ENCODE peak calls at places on chromosome 22, in seven cellular contexts. E is mucosa of descending colon; N is naive thymus-derived CD4-positive, alpha-beta T cell; M is H1; F is CD8-positive, alpha-beta T cell; T is fibroblast of lung; Y is thoracic aorta. C is an unnamed sample. For H3K9me3 and H3K4me1, the result is how much of the 10 kb centered on the place peaks cover.

GRCh38 chr22:17699696-17700330 is 61.3 kb downstream of the BCL2L13 start:
- DNase-seq in Y (no peak), N (no peak), T (no peak), M (no peak), E (no peak), F (no peak), C (no peak)

GRCh38 chr22:30574095-30574981 is at the start of gene GAL3ST1:
- DNase-seq in E (no peak), T (no peak), M (no peak), F (no peak), N (no peak), Y (no peak), C (no peak)

GRCh38 chr22:32517488-32517887 is 42.9 kb downstream of the FBXO7 start:
- DNase-seq in N (no peak), M (no peak), F (no peak), T (no peak), E (no peak), Y (no peak), C (no peak)

GRCh38 chr22:43782448-43782847 is 29.7 kb downstream of the EFCAB6 start:
- DNase-seq in N (no peak), E (no peak), Y (no peak), F (no peak), M (no peak), T (peak), C (no peak)

GRCh38 chr22:44088976-44089570 is 65.0 kb downstream of the PARVB start:
- DNase-seq in E (no peak), F (no peak), T (peak), M (no peak), Y (no peak), N (no peak), C (no peak)

GRCh38 chr22:45996241-45997076 is 19.5 kb upstream of the WNT7B start:
- DNase-seq in N (no peak), E (peak), M (no peak), Y (no peak), F (no peak), T (peak), C (no peak)

GRCh38 chr22:44685384-44686056 is 16.5 kb upstream of the PRR5 start:
- DNase-seq in Y (no peak), M (no peak), N (peak), F (peak), E (peak), T (peak), C (peak)

GRCh38 chr22:42836026-42836425 is 21.0 kb downstream of the ARFGAP3 start:
- DNase-seq in F (no peak), T (no peak), N (no peak), E (no peak), M (no peak), Y (no peak), C (no peak)

GRCh38 chr22:42651134-42651533 is 1.9 kb upstream of the CYB5R3 start:
- DNase-seq in M (no peak), F (no peak), N (no peak), Y (no peak), T (peak), E (no peak), C (no peak)

GRCh38 chr22:23109079-23109347 is 32.8 kb downstream of the RSPH14 start:
- DNase-seq in T (no peak), E (no peak), N (no peak), Y (no peak), F (no peak), M (no peak), C (no peak)

GRCh38 chr22:23242473-23243001 is 62.2 kb downstream of the BCR start:
- DNase-seq in F (no peak), E (peak), Y (no peak), N (no peak), M (peak), T (peak), C (no peak)

GRCh38 chr22:32325811-32326237 is 31.8 kb upstream of the RFPL3 start:
- DNase-seq in Y (no peak), M (no peak), T (no peak), N (no peak), F (no peak), E (no peak), C (no peak)

GRCh38 chr22:36538529-36538928 is 9.6 kb upstream of the EIF3D start:
- DNase-seq in E (no peak), M (no peak), Y (no peak), N (no peak), T (no peak), F (no peak), C (no peak)

GRCh38 chr22:20979243-20979809 is 2.8 kb upstream of the LZTR1 start:
- DNase-seq in M (peak), E (peak), F (peak), N (peak), T (peak), Y (no peak), C (peak)

GRCh38 chr22:17831527-17832251 is 57.4 kb upstream of the BID start:
- DNase-seq in N (no peak), T (no peak), F (no peak), E (peak), Y (no peak), M (no peak), C (no peak)

GRCh38 chr22:43642319-43642718 is 169.8 kb downstream of the EFCAB6 start:
- DNase-seq in T (no peak), E (no peak), Y (no peak), F (no peak), N (no peak), M (no peak), C (no peak)

GRCh38 chr22:23147632-23148387 is 2.5 kb downstream of the RAB36 start:
- DNase-seq in Y (no peak), N (no peak), F (no peak), T (peak), M (no peak), E (no peak), C (no peak)

GRCh38 chr22:44957267-44957905 is 52.4 kb downstream of the PHF21B start:
- DNase-seq in N (no peak), E (no peak), F (no peak), Y (no peak), T (no peak), M (no peak), C (no peak)

GRCh38 chr22:31579835-31580242 is 82.2 kb downstream of the PISD start:
- DNase-seq in N (no peak), F (no peak), Y (no peak), M (no peak), E (no peak), T (no peak), C (no peak)

GRCh38 chr22:34429314-34429713 is 509.0 kb upstream of the LARGE1 start:
- DNase-seq in T (no peak), Y (no peak), F (no peak), M (no peak), E (no peak), N (no peak), C (no peak)

GRCh38 chr22:32985899-32986772 is 72.0 kb downstream of the SYN3 start:
- DNase-seq in T (peak), M (peak), F (no peak), N (peak), Y (peak), E (no peak), C (peak)

GRCh38 chr22:21450858-21451331 is 16.3 kb upstream of the TMEM191C start:
- DNase-seq in M (no peak), E (peak), Y (no peak), N (no peak), T (no peak), F (no peak), C (no peak)

GRCh38 chr22:37544955-37545702 is 15.2 kb upstream of the CDC42EP1 start:
- DNase-seq in N (peak), E (no peak), F (no peak), T (peak), Y (no peak), M (peak), C (peak)

GRCh38 chr22:39238966-39239510 is 5.7 kb downstream of the PDGFB start:
- DNase-seq in N (no peak), Y (no peak), E (no peak), M (no peak), T (no peak), F (no peak), C (no peak)
- H3K9me3 ChIP-seq in N (under half), Y (under half), E (under half), M (under half), T (under half), F (under half), C (under half)

GRCh38 chr22:50247748-50248147 is 2.9 kb upstream of the TUBGCP6 start:
- DNase-seq in T (peak), N (no peak), Y (no peak), M (no peak), E (peak), F (peak), C (peak)

GRCh38 chr22:50245214-50246072 is 620 bp upstream of the TUBGCP6 start:
- DNase-seq in M (no peak), E (peak), T (no peak), Y (no peak), N (no peak), F (no peak), C (no peak)

GRCh38 chr22:50248192-50249084 is 2.6 kb downstream of the HDAC10 start:
- DNase-seq in F (no peak), E (peak), T (no peak), Y (no peak), N (no peak), M (no peak), C (no peak)

GRCh38 chr22:50244420-50245213 is at the start of gene TUBGCP6:
- DNase-seq in N (peak), F (peak), T (peak), Y (peak), E (peak), M (peak), C (peak)

DNA sequence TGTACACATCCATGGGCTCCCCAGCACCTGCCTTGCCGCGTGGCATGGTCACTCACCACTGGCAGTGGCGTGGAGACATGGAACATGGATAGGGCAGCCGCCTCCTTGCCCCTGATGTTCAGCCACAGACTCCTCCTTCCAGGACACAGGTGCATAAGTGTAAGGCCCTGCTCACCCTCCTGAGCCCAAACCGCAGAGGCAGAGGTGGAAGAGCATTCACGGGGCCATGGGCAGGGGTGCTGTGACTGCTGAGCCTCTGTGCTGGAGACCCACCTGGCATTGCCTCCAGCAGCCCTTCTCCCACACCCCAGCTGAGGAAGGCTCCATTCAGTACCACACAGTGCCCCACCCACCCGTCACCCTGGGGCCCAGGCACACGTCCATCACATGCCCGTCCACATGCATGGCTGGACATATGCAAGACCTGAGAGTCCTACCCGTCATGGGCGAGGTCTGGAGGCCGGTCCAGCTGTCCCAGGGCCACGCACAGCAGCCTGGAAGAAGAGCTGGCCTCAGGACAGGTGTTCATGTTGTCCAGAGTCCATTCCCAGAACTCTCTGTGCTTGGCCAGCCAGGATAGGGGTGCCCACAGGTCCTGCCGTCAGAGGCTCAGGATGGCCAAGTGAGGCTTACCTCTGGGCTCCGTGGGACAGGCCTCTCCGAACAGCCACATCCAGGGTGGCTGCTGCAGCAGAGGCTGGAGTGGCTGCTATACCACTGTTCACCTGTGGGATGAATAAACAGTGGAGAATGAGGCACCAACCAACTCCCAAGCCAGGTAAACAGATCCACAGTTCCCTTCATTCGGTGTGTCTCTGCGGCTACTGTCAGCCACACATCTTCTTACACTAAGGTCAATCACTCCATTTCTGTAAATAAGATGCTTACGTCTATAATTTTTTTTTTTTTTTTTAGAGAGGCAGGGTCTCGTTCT is 1.7 kb upstream of the TUBGCP6 start:
- DNase-seq in E (peak), F (no peak), M (no peak), N (no peak), T (no peak), Y (no peak), C (no peak)
- H3K4me1 ChIP-seq in E (half or more), F (half or more), M (under half), N (under half), T (under half), Y (under half), C (half or more)

DNA sequence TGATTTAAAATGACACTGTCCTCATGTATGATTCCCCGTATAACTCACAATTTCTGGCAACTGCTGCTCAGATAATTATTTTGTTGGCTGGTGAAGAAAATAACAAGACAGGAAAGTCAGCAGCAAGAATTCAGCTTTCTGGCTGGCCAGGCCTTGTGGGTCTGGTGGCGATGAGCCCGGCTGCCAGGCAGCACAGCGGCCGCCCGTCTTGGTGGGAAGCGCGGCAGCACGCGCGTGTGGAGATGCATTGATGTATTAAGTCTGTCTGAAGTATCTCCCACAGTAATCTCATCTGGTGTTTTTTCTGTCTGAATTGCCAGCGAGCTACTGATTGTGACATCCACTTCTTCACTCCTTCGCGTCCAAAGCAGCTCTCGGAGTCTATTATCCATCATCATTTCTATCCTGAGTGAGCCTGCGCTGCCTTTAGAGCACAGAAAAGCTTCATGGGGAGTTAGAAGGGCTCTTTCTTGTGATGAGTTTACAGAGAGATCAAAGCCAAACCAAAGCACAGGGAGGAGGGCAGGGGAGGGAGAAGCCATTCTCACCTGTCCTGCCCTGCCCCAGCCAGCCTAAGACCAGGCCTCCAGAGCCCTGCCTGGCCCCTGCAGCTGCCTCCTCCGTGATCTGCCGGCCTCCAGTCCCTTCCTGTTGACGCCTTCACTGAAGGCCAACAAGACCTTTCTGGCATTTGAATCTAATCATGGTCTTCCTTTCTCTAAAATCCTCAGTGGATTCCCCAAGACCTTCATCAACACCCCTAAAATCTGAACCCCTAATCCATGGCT is 1418.9 kb downstream of the TBC1D22A start:
- DNase-seq in T (no peak), F (no peak), Y (no peak), N (no peak), E (no peak), M (no peak), C (no peak)
- H3K9me3 ChIP-seq in T (under half), F (under half), Y (under half), N (under half), E (under half), M (under half), C (under half)

DNA sequence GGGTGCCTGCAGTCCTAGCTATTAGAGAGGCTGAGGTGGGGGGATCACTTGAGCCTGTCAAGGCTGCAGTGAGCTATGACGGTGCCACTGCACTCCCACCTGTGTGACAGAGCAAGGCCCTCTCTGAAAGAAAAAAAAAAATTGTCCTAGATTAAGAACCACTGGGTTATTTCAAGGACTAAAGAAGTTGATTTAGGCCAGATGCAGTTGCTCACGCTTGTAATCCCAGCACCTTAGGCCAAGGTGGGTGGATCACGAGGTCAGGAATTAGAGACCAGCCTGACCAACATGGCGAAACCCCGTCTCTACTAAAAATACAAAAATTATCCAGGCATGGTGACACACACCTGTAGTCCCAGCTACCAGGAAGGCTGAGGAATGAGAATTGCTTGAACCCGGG is 129.0 kb downstream of the MRTFA start:
- DNase-seq in T (no peak), E (no peak), Y (no peak), M (no peak), N (no peak), F (no peak), C (no peak)
- H3K4me1 ChIP-seq in T (under half), E (under half), Y (under half), M (under half), N (under half), F (under half), C (under half)

DNA sequence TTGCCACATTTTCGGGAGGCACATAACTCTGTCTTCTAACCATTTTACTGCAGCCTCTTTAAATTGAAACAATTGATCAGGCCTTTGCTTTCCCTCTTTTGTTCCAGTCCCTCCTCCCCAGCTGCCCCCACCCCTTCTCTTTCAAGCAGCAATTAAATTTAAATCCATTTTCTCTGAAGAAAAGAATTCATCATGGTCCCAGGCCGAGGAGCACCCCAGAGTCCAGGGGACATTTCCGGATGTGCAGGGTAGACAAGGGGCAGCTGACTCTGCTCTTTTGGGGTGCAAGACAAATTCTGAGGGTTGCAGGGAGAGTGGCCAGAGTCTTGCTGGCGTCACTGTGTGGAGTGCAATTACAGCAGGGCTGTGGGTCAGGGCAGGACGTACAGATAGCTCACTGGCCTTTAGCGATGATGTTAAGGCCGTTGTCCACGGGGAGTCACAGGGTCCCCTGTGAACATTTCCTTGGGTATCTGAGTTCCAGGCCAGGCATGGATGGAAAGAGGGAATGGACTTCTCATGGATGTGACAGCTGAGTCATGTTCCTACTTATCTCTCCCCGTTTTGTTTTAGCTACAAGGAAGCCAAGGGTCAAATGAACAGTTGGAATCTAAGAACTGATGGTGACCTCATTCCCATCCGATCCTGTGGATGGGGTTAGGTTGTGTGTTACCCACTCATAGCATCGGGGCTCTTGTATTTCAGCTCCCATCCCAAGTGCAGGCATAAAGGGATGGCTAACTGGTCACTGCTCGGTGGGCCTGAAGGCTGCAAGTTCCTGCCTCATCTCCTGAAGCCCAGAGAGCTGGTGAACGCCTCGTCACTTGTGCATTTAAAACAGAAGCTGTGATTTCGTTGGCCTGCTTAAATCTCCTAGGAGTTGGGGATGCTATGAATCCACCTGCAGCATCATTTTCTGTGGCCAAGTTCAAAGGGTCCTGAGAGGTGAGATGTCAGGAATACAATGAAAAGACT is 476.7 kb downstream of the TBC1D22A start:
- DNase-seq in E (no peak), M (no peak), F (no peak), Y (no peak), N (no peak), T (no peak), C (no peak)
- H3K9me3 ChIP-seq in E (under half), M (half or more), F (under half), Y (under half), N (under half), T (under half), C (under half)